ENCODE peak calls at places on chromosomes 3 and 15, in six cellular contexts. One of them, this sample, is unnamed.

GRCh38 chr3:181838940-181839914 is 127.5 kb downstream of the SOX2 start:
- DNase-seq in LHCN-M2: no peak
- DNase-seq in HTR-8/SVneo: no peak
- DNase-seq in chondrocyte: no peak
- DNase-seq in GM12891: no peak
- DNase-seq in dorsolateral prefrontal cortex: no peak
- DNase-seq in this sample: no peak

GRCh38 chr3:63908081-63908736 is 4.0 kb downstream of the SCAANT1 start:
- DNase-seq in dorsolateral prefrontal cortex: no peak
- DNase-seq in GM12891: no peak
- DNase-seq in chondrocyte: no peak
- DNase-seq in LHCN-M2: no peak
- DNase-seq in HTR-8/SVneo: peak
- DNase-seq in this sample: no peak

GRCh38 chr3:13507247-13507790 is 27.2 kb downstream of the HDAC11 start:
- DNase-seq in LHCN-M2: no peak
- DNase-seq in dorsolateral prefrontal cortex: no peak
- DNase-seq in GM12891: no peak
- DNase-seq in chondrocyte: peak
- DNase-seq in HTR-8/SVneo: no peak
- DNase-seq in this sample: no peak

GRCh38 chr3:128649264-128649663 is 1.4 kb downstream of the RPN1 start:
- DNase-seq in GM12891: no peak
- DNase-seq in HTR-8/SVneo: no peak
- DNase-seq in LHCN-M2: no peak
- DNase-seq in chondrocyte: no peak
- DNase-seq in dorsolateral prefrontal cortex: no peak
- DNase-seq in this sample: no peak

GRCh38 chr15:31396881-31397560 is 70.4 kb downstream of the KLF13 start:
- DNase-seq in dorsolateral prefrontal cortex: peak
- DNase-seq in GM12891: no peak
- DNase-seq in LHCN-M2: peak
- DNase-seq in chondrocyte: no peak
- DNase-seq in HTR-8/SVneo: no peak
- DNase-seq in this sample: no peak

GRCh38 chr3:43030162-43030935 is 51.2 kb downstream of the GASK1A start:
- DNase-seq in GM12891: no peak
- DNase-seq in HTR-8/SVneo: no peak
- DNase-seq in LHCN-M2: no peak
- DNase-seq in dorsolateral prefrontal cortex: no peak
- DNase-seq in chondrocyte: no peak
- DNase-seq in this sample: no peak

GRCh38 chr15:80007532-80007931 is 36.5 kb upstream of the BCL2A1 start:
- DNase-seq in GM12891: no peak
- DNase-seq in dorsolateral prefrontal cortex: no peak
- DNase-seq in LHCN-M2: no peak
- DNase-seq in chondrocyte: no peak
- DNase-seq in HTR-8/SVneo: no peak
- DNase-seq in this sample: no peak

GRCh38 chr3:72601983-72602382 is 246.3 kb downstream of the SHQ1 start:
- DNase-seq in GM12891: no peak
- DNase-seq in LHCN-M2: no peak
- DNase-seq in HTR-8/SVneo: no peak
- DNase-seq in chondrocyte: no peak
- DNase-seq in dorsolateral prefrontal cortex: no peak
- DNase-seq in this sample: no peak

GRCh38 chr15:60917469-60918130 is 311.5 kb downstream of the RORA start:
- DNase-seq in chondrocyte: no peak
- DNase-seq in dorsolateral prefrontal cortex: peak
- DNase-seq in GM12891: no peak
- DNase-seq in LHCN-M2: peak
- DNase-seq in HTR-8/SVneo: no peak
- DNase-seq in this sample: no peak

GRCh38 chr15:88166330-88166993 is 90.1 kb downstream of the NTRK3 start:
- DNase-seq in chondrocyte: no peak
- DNase-seq in dorsolateral prefrontal cortex: no peak
- DNase-seq in GM12891: no peak
- DNase-seq in LHCN-M2: peak
- DNase-seq in HTR-8/SVneo: peak
- DNase-seq in this sample: no peak

GRCh38 chr3:192731233-192731632 is 3.9 kb upstream of the FGF12 start:
- DNase-seq in LHCN-M2: no peak
- DNase-seq in dorsolateral prefrontal cortex: no peak
- DNase-seq in GM12891: no peak
- DNase-seq in HTR-8/SVneo: no peak
- DNase-seq in chondrocyte: no peak
- DNase-seq in this sample: no peak

GRCh38 chr3:167102071-167102470 is 278.0 kb downstream of the ZBBX start:
- DNase-seq in chondrocyte: no peak
- DNase-seq in GM12891: no peak
- DNase-seq in HTR-8/SVneo: no peak
- DNase-seq in dorsolateral prefrontal cortex: no peak
- DNase-seq in LHCN-M2: no peak
- DNase-seq in this sample: no peak

This sample was measured in kidney epithelial cell.